ENCODE peak calls at places on chromosome 6, in five cellular contexts. P, U, B, C and H are unnamed samples.

GRCh38 chr6:12150812-12151432 is 138.8 kb downstream of the HIVEP1 start:
- DNase-seq in P (peak), U (no peak), B (no peak), C (no peak), H (peak)

GRCh38 chr6:42013134-42013516 is 37.2 kb upstream of the TAF8 start:
- DNase-seq in P (no peak), U (no peak), B (no peak), C (no peak), H (no peak)

GRCh38 chr6:74182992-74183391 is 487.0 kb downstream of the CD109 start:
- DNase-seq in P (peak), U (no peak), B (peak), C (no peak), H (no peak)

GRCh38 chr6:19804362-19805145 is 32.6 kb upstream of the ID4 start:
- DNase-seq in P (peak), U (peak), B (peak), C (no peak), H (no peak)

GRCh38 chr6:9138856-9139426 is 703.6 kb upstream of the SLC35B3 start:
- DNase-seq in P (no peak), U (peak), B (no peak), C (no peak), H (no peak)

GRCh38 chr6:100491947-100492670 is 27.4 kb upstream of the SIM1 start:
- DNase-seq in P (no peak), U (no peak), B (no peak), C (no peak), H (no peak)

GRCh38 chr6:41367700-41368099 is 32.3 kb downstream of the NCR2 start:
- DNase-seq in P (peak), U (peak), B (peak), C (no peak), H (no peak)

GRCh38 chr6:73074175-73074574 is 151.1 kb downstream of the KHDC1L start:
- DNase-seq in P (no peak), U (no peak), B (no peak), C (no peak), H (no peak)

GRCh38 chr6:1986454-1987243 is 258.8 kb downstream of the GMDS start:
- DNase-seq in P (no peak), U (no peak), B (no peak), C (no peak), H (no peak)

GRCh38 chr6:447381-448165 is 56.0 kb downstream of the IRF4 start:
- DNase-seq in P (no peak), U (no peak), B (no peak), C (no peak), H (no peak)

GRCh38 chr6:117771403-117771802 is 96.1 kb downstream of the NUS1 start:
- DNase-seq in P (no peak), U (no peak), B (no peak), C (no peak), H (no peak)

GRCh38 chr6:63245908-63246307 is 34.6 kb downstream of the FKBP1C start:
- DNase-seq in P (peak), U (no peak), B (no peak), C (no peak), H (no peak)

GRCh38 chr6:45728674-45729073 is 287.0 kb downstream of the CLIC5 start:
- DNase-seq in P (no peak), U (no peak), B (no peak), C (no peak), H (no peak)

GRCh38 chr6:19569563-19569962 is 267.6 kb upstream of the ID4 start:
- DNase-seq in P (no peak), U (peak), B (no peak), C (no peak), H (no peak)

GRCh38 chr6:75306074-75306473 is 21.5 kb upstream of the TMEM30A start:
- DNase-seq in P (no peak), U (no peak), B (no peak), C (no peak), H (no peak)

GRCh38 chr6:108839068-108839467 is 9.2 kb upstream of the ARMC2 start:
- DNase-seq in P (no peak), U (no peak), B (no peak), C (no peak), H (no peak)

GRCh38 chr6:99603421-99604160 is 3.0 kb upstream of the PRDM13 start:
- DNase-seq in P (no peak), U (no peak), B (no peak), C (no peak), H (no peak)

GRCh38 chr6:158408552-158409130 is 96.4 kb downstream of the TULP4 start:
- DNase-seq in P (no peak), U (no peak), B (no peak), C (no peak), H (no peak)

GRCh38 chr6:122042380-122042779 is 357.1 kb upstream of the HSF2 start:
- DNase-seq in P (no peak), U (no peak), B (no peak), C (no peak), H (no peak)

GRCh38 chr6:41494212-41495115 is 51.7 kb upstream of the FOXP4 start:
- DNase-seq in P (no peak), U (no peak), B (no peak), C (no peak), H (no peak)

GRCh38 chr6:16553531-16553930 is 207.7 kb downstream of the ATXN1 start:
- DNase-seq in P (no peak), U (no peak), B (no peak), C (no peak), H (no peak)

GRCh38 chr6:149830731-149831379 is 33.3 kb downstream of the LRP11 start:
- DNase-seq in P (no peak), U (no peak), B (no peak), C (no peak), H (no peak)

GRCh38 chr6:52164319-52165094 is 21.7 kb upstream of the IL17A start:
- DNase-seq in P (no peak), U (no peak), B (peak), C (no peak), H (no peak)

GRCh38 chr6:43769526-43770416 is at the start of gene VEGFA:
- DNase-seq in P (peak), U (peak), B (peak), C (peak), H (peak)

GRCh38 chr6:109172096-109172495 is 76.8 kb downstream of the CEP57L1 start:
- DNase-seq in P (peak), U (no peak), B (no peak), C (no peak), H (no peak)

GRCh38 chr6:56840467-56841371 is 114.2 kb upstream of the BEND6 start:
- DNase-seq in P (peak), U (peak), B (no peak), C (no peak), H (no peak)